ENCODE peak calls at places on chromosomes 1 and 21, in four cellular contexts. K is uterus, G is right lobe of liver, T is stomach. X is an unnamed sample.

GRCh38 chr1:220528679-220529529 is 968 bp downstream of the MARK1 start:
- DNase-seq in K (peak; percentile 18), G (no peak), T (no peak), X (no peak)

GRCh38 chr1:40896482-40896881 is 34.3 kb upstream of the CITED4 start:
- DNase-seq in K (no peak), G (peak; percentile 67), T (no peak), X (no peak)

GRCh38 chr21:19198801-19199200 is 795.2 kb upstream of the TMPRSS15 start:
- DNase-seq in K (no peak), G (no peak), T (no peak), X (no peak)

GRCh38 chr1:234969630-234970370 is 158.8 kb downstream of the TOMM20 start:
- DNase-seq in K (peak; percentile 68), G (peak; percentile 88), T (peak; percentile 63), X (peak; percentile 73)

GRCh38 chr1:231091853-231092301 is 51.8 kb upstream of the FAM89A start:
- DNase-seq in K (no peak), G (no peak), T (peak; percentile 46), X (peak; percentile 53)

GRCh38 chr1:239662950-239663349 is 276.6 kb downstream of the CHRM3 start:
- DNase-seq in K (no peak), G (no peak), T (no peak), X (no peak)

GRCh38 chr1:92567211-92567868 is 80.6 kb upstream of the GFI1 start:
- DNase-seq in K (no peak), G (no peak), T (no peak), X (no peak)

GRCh38 chr1:7136166-7136953 is 351.1 kb downstream of the CAMTA1 start:
- DNase-seq in K (no peak), G (no peak), T (no peak), X (no peak)

GRCh38 chr1:226952121-226952441 is 12.0 kb downstream of the COQ8A start:
- DNase-seq in K (no peak), G (peak; percentile 17), T (no peak), X (no peak)

GRCh38 chr1:151831605-151832004 is at the start of gene RORC:
- DNase-seq in K (no peak), G (peak; percentile 95), T (peak; percentile 88), X (peak; percentile 82)

GRCh38 chr21:20729376-20729775 is 268.8 kb upstream of the NCAM2 start:
- DNase-seq in K (no peak), G (no peak), T (no peak), X (no peak)

GRCh38 chr1:54132485-54132884 is 20.3 kb downstream of the CDCP2 start:
- DNase-seq in K (no peak), G (no peak), T (no peak), X (no peak)

GRCh38 chr1:47563206-47563605 is 125.4 kb downstream of the FOXD2 start:
- DNase-seq in K (no peak), G (no peak), T (no peak), X (no peak)

GRCh38 chr1:61287014-61287413 is 204.7 kb downstream of the NFIA start:
- DNase-seq in K (no peak), G (no peak), T (no peak), X (no peak)

GRCh38 chr1:30196457-30196856 is 526.9 kb downstream of the MATN1 start:
- DNase-seq in K (no peak), G (no peak), T (no peak), X (no peak)

GRCh38 chr1:78231894-78232293 is 186.1 kb downstream of the GIPC2 start:
- DNase-seq in K (no peak), G (no peak), T (no peak), X (no peak)

GRCh38 chr1:20150326-20150705 is 11.2 kb downstream of the PLA2G2F start:
- DNase-seq in K (no peak), G (no peak), T (no peak), X (no peak)

DNA sequence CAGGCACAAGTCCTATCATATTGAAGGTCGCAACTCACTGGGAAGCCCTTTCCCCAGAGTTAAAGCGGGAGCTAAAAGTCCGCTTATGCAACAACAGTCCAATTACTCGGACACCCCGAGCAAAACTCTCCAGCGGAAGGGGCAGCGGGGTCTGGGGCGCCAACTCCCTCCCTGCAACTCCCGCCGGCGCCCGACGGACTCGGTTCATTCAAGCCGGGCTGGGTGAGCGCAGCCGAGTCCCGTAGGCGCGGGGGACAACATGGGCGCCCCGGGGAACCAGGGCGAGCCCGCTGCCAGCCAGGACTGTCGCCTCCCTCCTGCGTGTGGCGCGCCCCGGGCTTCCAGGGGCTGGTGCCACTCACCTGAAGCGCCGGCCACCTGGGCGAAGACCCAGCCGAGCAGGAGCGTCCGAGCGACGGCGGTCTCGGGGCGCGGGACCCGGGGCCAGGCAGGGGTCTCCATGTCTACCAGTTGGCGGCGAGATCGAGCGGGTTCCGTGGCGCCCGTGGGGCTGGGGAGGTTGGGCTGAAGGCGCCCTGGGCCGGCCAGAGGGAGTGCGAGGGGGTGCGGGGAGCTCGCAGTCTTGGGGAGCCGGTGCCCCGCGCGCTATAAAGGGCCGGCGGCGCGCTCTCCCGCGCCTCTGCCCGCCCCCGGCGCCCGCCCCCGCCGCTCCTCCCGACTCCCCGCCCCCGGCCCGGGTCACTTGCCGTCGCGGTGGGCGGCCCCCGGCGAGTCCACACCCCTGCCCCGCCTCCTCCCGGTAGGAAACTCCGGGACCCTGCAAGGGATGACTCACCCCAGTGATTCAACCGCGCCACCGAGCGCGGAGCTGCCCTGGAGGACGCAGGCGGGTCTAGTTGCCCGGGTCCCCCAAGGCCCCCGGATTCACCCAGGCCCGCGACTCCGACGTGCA is at the start of gene F3:
- DNase-seq in K (peak; percentile 94), G (peak; percentile 85), T (peak; percentile 93), X (peak; percentile 96)
- TF ChIP-seq POLR2A in K (peak; percentile 74), G (peak; percentile 88), T (no peak), X (peak; percentile 91)

DNA sequence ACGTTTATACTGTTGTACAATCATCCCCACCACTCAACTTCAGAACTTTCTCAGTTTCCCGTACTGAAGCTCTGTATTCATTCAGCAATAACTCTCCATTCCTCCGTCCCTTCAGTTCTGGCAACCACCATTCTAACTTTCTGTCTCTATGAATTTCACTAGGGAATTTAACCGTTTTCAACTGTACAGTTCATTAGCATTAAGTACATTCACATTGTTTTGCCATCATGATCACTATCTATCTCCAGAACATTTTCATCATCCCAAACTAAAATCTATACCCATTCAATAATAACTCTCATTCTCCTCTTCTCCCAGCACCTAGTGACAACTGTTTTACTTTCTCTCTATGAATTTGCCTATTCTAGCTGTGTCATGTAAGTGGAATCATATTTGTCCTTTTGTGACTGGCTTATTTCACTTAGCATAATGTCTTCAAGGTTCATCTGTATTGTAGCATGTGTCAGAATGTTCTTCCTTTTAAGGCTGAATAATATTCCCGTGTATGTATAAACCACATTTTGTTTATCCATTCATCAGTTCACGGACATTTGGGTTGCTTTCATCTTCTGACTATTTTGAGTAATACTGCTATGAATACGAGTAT is 75.0 kb downstream of the CEP350 start:
- DNase-seq in K (no peak), G (no peak), T (no peak), X (no peak)
- H3K4me1 ChIP-seq in K (no peaks in the 10 kb centered on the region), G (peaks cover 24% of the 10 kb centered on the region), T (peaks cover 3% of the 10 kb centered on the region), X (no peaks in the 10 kb centered on the region)

DNA sequence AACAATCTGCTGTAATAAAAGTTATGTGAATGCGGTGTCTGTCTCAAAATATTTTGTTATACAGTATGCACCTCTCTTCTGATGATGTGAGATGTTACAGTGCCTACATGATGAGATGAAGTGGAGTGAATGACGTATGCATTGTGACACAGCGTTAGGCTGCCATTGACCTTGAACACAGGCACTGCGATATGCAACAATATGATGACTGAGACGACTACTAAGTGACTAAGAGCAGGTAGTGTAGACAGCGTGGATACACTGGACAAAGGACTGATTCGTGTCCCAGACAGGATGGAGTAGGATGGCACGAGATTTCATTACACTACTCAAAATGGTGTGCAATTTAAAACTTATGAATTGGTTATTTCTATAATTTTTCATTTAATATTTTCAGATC is 8.4 kb downstream of the SGIP1 start:
- DNase-seq in K (no peak), G (no peak), T (no peak), X (no peak)
- H3K4me3 ChIP-seq in K (no peak overlapping the region), G (no peak overlapping the region), T (no peak overlapping the region), X (no peak overlapping the region)

DNA sequence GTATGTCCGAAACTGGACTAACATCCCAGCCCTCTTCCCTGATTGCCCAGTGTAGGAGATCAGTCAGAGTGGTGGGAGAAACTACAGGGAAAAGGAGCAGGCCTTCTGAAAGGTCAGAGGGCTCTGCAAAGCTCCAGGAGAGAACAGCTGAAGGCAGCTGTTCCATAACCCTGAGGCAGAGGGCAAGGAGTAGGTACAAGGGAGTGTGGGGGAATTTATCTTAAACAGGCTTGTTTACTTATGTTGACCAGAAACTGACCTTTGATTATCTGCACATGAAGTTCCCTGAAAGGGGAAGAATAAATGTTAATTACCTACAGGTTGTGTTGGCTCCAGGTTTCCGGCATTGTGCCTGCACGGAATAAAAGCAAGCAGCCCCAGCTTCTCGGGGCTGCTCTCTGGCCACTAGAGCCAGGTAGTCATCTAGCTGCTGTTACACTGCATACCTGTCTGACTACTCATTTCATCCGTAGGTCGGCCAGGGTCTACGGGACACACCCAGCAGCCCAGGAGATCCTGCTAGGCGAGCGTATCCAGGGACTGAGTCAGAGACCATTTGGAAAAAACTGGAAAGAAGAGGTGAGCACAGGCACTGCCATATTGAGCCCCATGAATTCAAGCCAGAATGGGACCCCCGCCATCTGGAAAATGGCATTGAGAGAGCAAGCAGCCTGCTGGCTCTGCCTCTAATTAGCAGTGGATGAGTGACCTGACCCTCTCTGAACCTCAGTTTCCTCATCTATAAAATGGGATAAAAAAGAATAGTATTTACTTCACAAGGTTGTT is 14.9 kb upstream of the PAQR7 start:
- DNase-seq in K (no peak), G (no peak), T (peak; percentile 82), X (peak; percentile 87)
- TF ChIP-seq POLR2A in K (no peak), G (no peak), T (no peak), X (peak; percentile 63)

DNA sequence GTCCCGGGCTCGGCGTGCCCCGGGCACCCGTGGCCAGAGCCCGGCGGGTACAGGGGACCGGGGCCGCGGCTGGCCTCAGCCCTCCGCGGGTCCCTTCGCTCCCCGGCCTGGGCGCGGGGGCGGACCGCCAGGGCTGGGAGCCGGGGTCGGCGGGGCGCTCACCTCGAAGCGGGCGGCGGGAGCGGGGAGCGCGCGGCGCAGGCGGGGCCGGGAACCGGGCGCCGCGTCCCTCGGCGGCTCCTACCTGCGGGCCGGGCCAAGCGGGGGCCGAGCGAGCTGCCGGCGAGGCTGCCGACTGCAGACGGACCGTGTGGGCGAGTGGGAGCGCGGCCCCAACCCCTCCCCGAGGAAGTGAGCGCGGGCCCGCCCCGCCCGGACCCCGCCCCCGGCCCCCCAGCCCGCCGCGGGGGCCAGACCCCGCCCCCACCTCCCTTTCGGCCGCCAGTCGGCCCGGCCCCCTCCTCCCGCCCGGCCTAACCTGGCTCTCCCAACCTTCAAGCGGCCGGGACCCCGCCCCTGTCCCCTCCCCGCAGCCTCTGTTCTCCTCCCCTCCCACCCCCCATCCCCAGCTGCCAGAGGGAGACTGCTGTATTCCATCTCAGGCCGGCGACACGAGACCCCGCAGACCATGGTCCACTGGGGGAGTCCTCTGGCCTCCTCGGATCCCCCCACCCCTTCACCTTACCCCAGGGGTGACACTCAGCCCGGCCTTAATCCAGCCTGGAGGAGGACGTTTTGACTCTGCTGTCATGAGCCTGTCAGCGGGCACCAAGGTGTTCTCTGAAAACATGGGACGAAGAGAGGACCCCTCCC is at the start of gene FHL3:
- DNase-seq in K (peak; percentile 83), G (peak; percentile 72), T (peak; percentile 75), X (peak; percentile 42)
- H3K4me1 ChIP-seq in K (peaks cover 6% of the 10 kb centered on the region), G (no peaks in the 10 kb centered on the region), T (peaks cover 39% of the 10 kb centered on the region), X (no peaks in the 10 kb centered on the region)

GRCh38 chr1:21736876-21737275 is 46.1 kb downstream of the USP48 start:
- DNase-seq in K (no peak), G (no peak), T (no peak), X (no peak)
- H3K4me3 ChIP-seq in K (no peak overlapping the region), G (no peak overlapping the region), T (no peak overlapping the region), X (no peak overlapping the region)